ENCODE peak calls at places on chromosomes 7 and 10, in six cellular contexts. V is esophagus squamous epithelium, Q is neural crest cell, X is natural killer cell, T is breast epithelium, M is WTC11. D is an unnamed sample.

GRCh38 chr10:34791947-34792346 is 23.1 kb downstream of the PARD3 start:
- DNase-seq in V (no peak), Q (no peak), X (no peak), T (no peak), M (no peak), D (no peak)

GRCh38 chr10:127907411-127908105 is 655 bp downstream of the PTPRE start:
- DNase-seq in V (no peak), Q (no peak), X (no peak), T (peak), M (peak), D (no peak)

GRCh38 chr7:138258194-138258554 is 181.9 kb downstream of the AKR1D1 start:
- DNase-seq in V (no peak), Q (no peak), X (no peak), T (no peak), M (no peak), D (no peak)

GRCh38 chr10:112655722-112656121 is 208.7 kb downstream of the VTI1A start:
- DNase-seq in V (no peak), Q (no peak), X (no peak), T (no peak), M (no peak), D (no peak)

GRCh38 chr7:37405603-37406122 is 43.0 kb downstream of the ELMO1 start:
- DNase-seq in V (no peak), Q (no peak), X (no peak), T (no peak), M (no peak), D (no peak)

GRCh38 chr7:130294314-130294713 is 1.4 kb downstream of the CPA4 start:
- DNase-seq in V (no peak), Q (no peak), X (no peak), T (no peak), M (no peak), D (no peak)

GRCh38 chr7:133117432-133117831 is 35.5 kb upstream of the CHCHD3 start:
- DNase-seq in V (no peak), Q (no peak), X (no peak), T (no peak), M (no peak), D (no peak)

GRCh38 chr7:102434039-102434481 is 685 bp downstream of the ORAI2 start:
- DNase-seq in V (no peak), Q (no peak), X (peak), T (no peak), M (no peak), D (no peak)

GRCh38 chr10:46234026-46234425 is 52.8 kb upstream of the ANTXRL start:
- DNase-seq in V (no peak), Q (no peak), X (peak), T (no peak), M (no peak), D (no peak)

GRCh38 chr10:25071227-25071626 is 54.8 kb downstream of the THNSL1 start:
- DNase-seq in V (no peak), Q (no peak), X (no peak), T (no peak), M (no peak), D (no peak)

GRCh38 chr7:112892263-112892662 is 102.1 kb upstream of the TMEM168 start:
- DNase-seq in V (no peak), Q (no peak), X (no peak), T (no peak), M (no peak), D (no peak)

GRCh38 chr10:31315453-31315852 is 3.6 kb upstream of the ZEB1 start:
- DNase-seq in V (no peak), Q (no peak), X (no peak), T (no peak), M (no peak), D (no peak)

GRCh38 chr10:94230134-94230785 is 132.5 kb downstream of the NOC3L start:
- DNase-seq in V (no peak), Q (no peak), X (no peak), T (no peak), M (no peak), D (no peak)

GRCh38 chr10:20088302-20088701 is 272.1 kb downstream of the PLXDC2 start:
- DNase-seq in V (no peak), Q (no peak), X (no peak), T (no peak), M (no peak), D (no peak)

GRCh38 chr10:20085115-20085514 is 268.9 kb downstream of the PLXDC2 start:
- DNase-seq in V (no peak), Q (no peak), X (no peak), T (no peak), M (peak), D (no peak)

GRCh38 chr10:20089884-20090283 is 273.7 kb downstream of the PLXDC2 start:
- DNase-seq in V (no peak), Q (no peak), X (no peak), T (no peak), M (no peak), D (no peak)

DNA sequence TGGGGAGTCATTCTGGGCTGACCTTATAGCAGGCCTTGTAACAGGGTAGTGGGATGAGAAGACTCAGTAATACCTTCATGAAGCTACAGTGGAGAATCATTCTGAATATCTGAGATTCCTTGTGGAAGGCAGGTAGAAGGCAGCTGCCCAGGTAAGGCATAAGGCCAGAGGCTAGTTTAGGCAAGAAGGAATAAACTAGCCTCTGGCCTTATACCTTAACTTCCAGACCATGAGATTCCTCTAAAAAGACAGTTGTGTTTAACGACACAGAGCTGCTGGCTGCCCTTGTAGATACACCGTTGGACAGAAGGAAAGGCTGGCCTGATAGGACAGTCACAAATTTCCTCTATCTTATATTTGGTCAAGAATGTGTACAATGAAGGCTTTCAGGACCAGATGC is 268.2 kb downstream of the PLXDC2 start:
- DNase-seq in V (no peak), Q (no peak), X (no peak), T (no peak), M (no peak), D (no peak)
- TF ChIP-seq CTCF in V (no peak), Q (no peak), X (no peak), T (no peak), M (no peak), D (no peak)

GRCh38 chr10:43128958-43129706 is 9.1 kb upstream of the CSGALNACT2 start:
- DNase-seq in V (no peak), Q (no peak), X (no peak), T (peak), M (no peak), D (no peak)
- TF ChIP-seq CTCF in V (no peak), Q (no peak), X (no peak), T (no peak), M (no peak), D (no peak)

GRCh38 chr7:40234046-40234445 is 99.2 kb downstream of the SUGCT start:
- DNase-seq in V (no peak), Q (no peak), X (no peak), T (no peak), M (no peak), D (no peak)

GRCh38 chr7:40230086-40230485 is 95.3 kb downstream of the SUGCT start:
- DNase-seq in V (no peak), Q (no peak), X (no peak), T (no peak), M (no peak), D (no peak)

GRCh38 chr7:40231796-40232195 is 97.0 kb downstream of the SUGCT start:
- DNase-seq in V (no peak), Q (no peak), X (no peak), T (no peak), M (no peak), D (no peak)

GRCh38 chr7:40234666-40235065 is 99.9 kb downstream of the SUGCT start:
- DNase-seq in V (no peak), Q (no peak), X (no peak), T (no peak), M (no peak), D (no peak)

GRCh38 chr7:40232242-40232929 is 97.6 kb downstream of the SUGCT start:
- DNase-seq in V (no peak), Q (no peak), X (no peak), T (no peak), M (no peak), D (peak)
- TF ChIP-seq CTCF in V (peak), Q (peak), X (no peak), T (peak), M (no peak), D (peak)

DNA sequence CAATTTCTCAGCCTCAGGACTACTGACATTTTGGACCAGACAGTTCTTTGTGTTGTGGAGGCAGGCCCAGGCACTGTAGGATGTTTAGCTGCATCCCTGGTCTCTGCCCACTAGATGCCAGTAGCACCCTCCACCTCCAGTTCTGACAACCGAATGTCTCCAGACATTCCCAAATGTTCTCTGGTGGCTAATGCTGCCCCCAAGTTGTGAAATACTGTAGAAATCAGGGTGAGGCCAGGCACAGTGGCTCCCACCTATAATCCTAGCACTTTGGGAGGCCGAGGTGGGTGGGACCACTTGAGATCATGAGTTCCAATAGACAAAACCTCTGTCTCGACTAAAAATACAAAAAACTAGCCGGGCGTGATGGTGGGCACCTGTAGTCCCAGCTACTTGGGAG is 18.2 kb downstream of the HNRNPF start:
- DNase-seq in V (no peak), Q (no peak), X (no peak), T (no peak), M (no peak), D (no peak)
- TF ChIP-seq CTCF in V (peak), Q (peak), X (peak), T (no peak), M (no peak), D (peak)

D was measured in D721Med.